ENCODE peak calls at places on chromosomes 5 and 9, in eight cellular contexts. E is mesothelial cell of epicardium; B is stimulated activated CD8-positive, alpha-beta memory T cell treated with anti-CD3 and anti-CD28 coated beads, Interleukin-15, amount 100 ng/mL, for 1 hour; S is CD8-positive, alpha-beta T cell; H is cardiac muscle cell; A is T1000; K is fibroblast of the conjunctiva; N is GM23338. M is an unnamed sample.

GRCh38 chr5:137735531-137736284 is at the start of gene KLHL3:
- DNase-seq in K (no peak), A (no peak), B (no peak), E (peak; percentile 40), H (peak; percentile 70), N (peak; percentile 95), S (peak; percentile 47), M (no peak)

GRCh38 chr5:102498271-102499034 is at the start of gene SLCO6A1:
- DNase-seq in K (no peak), H (no peak), E (no peak), N (peak; percentile 34), B (no peak), A (no peak), S (no peak), M (no peak)

GRCh38 chr5:160463775-160464465 is 42.3 kb downstream of the PTTG1 start:
- DNase-seq in N (no peak), E (no peak), B (no peak), K (no peak), S (no peak), H (peak; percentile 70), A (no peak), M (no peak)

GRCh38 chr5:133589286-133589685 is 23.1 kb downstream of the FSTL4 start:
- DNase-seq in E (no peak), H (no peak), S (no peak), K (no peak), N (peak; percentile 31), B (no peak), A (no peak), M (no peak)

GRCh38 chr5:154214236-154215106 is 23.9 kb downstream of the GALNT10 start:
- DNase-seq in E (no peak), B (no peak), A (no peak), N (no peak), K (no peak), H (peak; percentile 58), S (no peak), M (no peak)

GRCh38 chr5:154201108-154201769 is 10.7 kb downstream of the GALNT10 start:
- DNase-seq in S (no peak), N (no peak), A (no peak), B (no peak), H (no peak), E (no peak), K (no peak), M (no peak)

GRCh38 chr5:161093105-161093504 is 241.1 kb upstream of the ATP10B start:
- DNase-seq in A (no peak), S (no peak), K (no peak), H (no peak), N (no peak), E (no peak), B (no peak), M (no peak)

GRCh38 chr5:173688708-173689107 is 72.3 kb upstream of the BOD1 start:
- DNase-seq in E (no peak), B (no peak), H (no peak), K (no peak), N (no peak), A (no peak), S (no peak), M (no peak)

GRCh38 chr9:73229543-73229942 is 77.9 kb downstream of the ANXA1 start:
- DNase-seq in S (no peak), K (no peak), N (no peak), B (no peak), H (no peak), A (no peak), E (no peak), M (no peak)